ENCODE peak calls at places on chromosome 11, in four cellular contexts. Y, F, S and V are unnamed samples.

GRCh38 chr11:110833033-110833484 is 120.8 kb upstream of the ARHGAP20 start:
- DNase-seq in Y (no peak), F (peak), S (no peak), V (peak)

GRCh38 chr11:44865866-44866272 is 84.8 kb downstream of the TP53I11 start:
- DNase-seq in Y (peak), F (no peak), S (no peak), V (no peak)

GRCh38 chr11:116615211-116615865 is 157.4 kb downstream of the BUD13 start:
- DNase-seq in Y (no peak), F (no peak), S (no peak), V (no peak)

GRCh38 chr11:93498099-93499040 is 44.8 kb downstream of the SMCO4 start:
- DNase-seq in Y (no peak), F (peak), S (no peak), V (peak)

GRCh38 chr11:12599408-12600143 is 74.6 kb upstream of the TEAD1 start:
- DNase-seq in Y (peak), F (no peak), S (no peak), V (no peak)

GRCh38 chr11:85947431-85948272 is 92.5 kb downstream of the CCDC83 start:
- DNase-seq in Y (peak), F (peak), S (peak), V (peak)

GRCh38 chr11:57321388-57321995 is 3.3 kb downstream of the TNKS1BP1 start:
- DNase-seq in Y (peak), F (no peak), S (no peak), V (no peak)

GRCh38 chr11:75547617-75548054 is 14.4 kb upstream of the SERPINH1 start:
- DNase-seq in Y (peak), F (peak), S (peak), V (peak)

GRCh38 chr11:11982975-11983374 is 25.5 kb downstream of the DKK3 start:
- DNase-seq in Y (no peak), F (peak), S (no peak), V (peak)

GRCh38 chr11:71236836-71237475 is 15.4 kb downstream of the SHANK2 start:
- DNase-seq in Y (no peak), F (no peak), S (no peak), V (no peak)

GRCh38 chr11:58905141-58905715 is 34.1 kb upstream of the GLYATL1 start:
- DNase-seq in Y (no peak), F (peak), S (no peak), V (peak)

GRCh38 chr11:77084581-77085191 is 17.9 kb downstream of the CAPN5 start:
- DNase-seq in Y (peak), F (no peak), S (no peak), V (no peak)

GRCh38 chr11:114058026-114058706 is 1.3 kb upstream of the ZBTB16 start:
- DNase-seq in Y (peak), F (no peak), S (no peak), V (peak)

GRCh38 chr11:33669598-33670249 is 30.9 kb downstream of the C11orf91 start:
- DNase-seq in Y (no peak), F (no peak), S (no peak), V (no peak)

GRCh38 chr11:11157201-11157600 is 195.8 kb downstream of the CSNK2A3 start:
- DNase-seq in Y (no peak), F (peak), S (no peak), V (no peak)

GRCh38 chr11:59708537-59708936 is 5.1 kb downstream of the OR10V1 start:
- DNase-seq in Y (no peak), F (peak), S (no peak), V (peak)

GRCh38 chr11:104219081-104219480 is 55.1 kb upstream of the PDGFD start:
- DNase-seq in Y (no peak), F (peak), S (no peak), V (peak)

GRCh38 chr11:128334311-128335044 is 252.9 kb downstream of the ETS1 start:
- DNase-seq in Y (peak), F (no peak), S (no peak), V (no peak)

GRCh38 chr11:14454861-14455632 is 44.6 kb downstream of the COPB1 start:
- DNase-seq in Y (peak), F (peak), S (peak), V (no peak)

GRCh38 chr11:42170601-42171000 is 711.1 kb upstream of the LRRC4C start:
- DNase-seq in Y (no peak), F (peak), S (no peak), V (peak)

GRCh38 chr11:60771879-60772525 is 13.1 kb upstream of the MS4A10 start:
- DNase-seq in Y (peak), F (no peak), S (no peak), V (no peak)

GRCh38 chr11:68373810-68374501 is 61.6 kb downstream of the LRP5 start:
- DNase-seq in Y (peak), F (peak), S (no peak), V (peak)

GRCh38 chr11:62124186-62125113 is 639 bp downstream of the INCENP start:
- DNase-seq in Y (peak), F (peak), S (peak), V (peak)

GRCh38 chr11:130831506-130832385 is 84.5 kb downstream of the SNX19 start:
- DNase-seq in Y (no peak), F (no peak), S (no peak), V (peak)

GRCh38 chr11:2975594-2975993 is 16.5 kb downstream of the NAP1L4 start:
- DNase-seq in Y (no peak), F (peak), S (no peak), V (no peak)

GRCh38 chr11:93288079-93288478 is 42.5 kb upstream of the DEUP1 start:
- DNase-seq in Y (no peak), F (no peak), S (no peak), V (no peak)

GRCh38 chr11:65501530-65502273 is 2.9 kb downstream of the MALAT1 start:
- DNase-seq in Y (peak), F (peak), S (no peak), V (peak)

GRCh38 chr11:32893947-32894827 is 1.6 kb downstream of the QSER1 start:
- DNase-seq in Y (peak), F (peak), S (peak), V (peak)

GRCh38 chr11:87743002-87743401 is 432.2 kb downstream of the RAB38 start:
- DNase-seq in Y (no peak), F (no peak), S (no peak), V (no peak)

GRCh38 chr11:11662578-11662977 is 40.8 kb upstream of the GALNT18 start:
- DNase-seq in Y (no peak), F (no peak), S (no peak), V (no peak)

GRCh38 chr11:130871616-130872015 is 44.7 kb downstream of the SNX19 start:
- DNase-seq in Y (no peak), F (no peak), S (peak), V (no peak)

GRCh38 chr11:26234451-26234850 is 97.5 kb upstream of the ANO3 start:
- DNase-seq in Y (no peak), F (no peak), S (no peak), V (peak)

DNA sequence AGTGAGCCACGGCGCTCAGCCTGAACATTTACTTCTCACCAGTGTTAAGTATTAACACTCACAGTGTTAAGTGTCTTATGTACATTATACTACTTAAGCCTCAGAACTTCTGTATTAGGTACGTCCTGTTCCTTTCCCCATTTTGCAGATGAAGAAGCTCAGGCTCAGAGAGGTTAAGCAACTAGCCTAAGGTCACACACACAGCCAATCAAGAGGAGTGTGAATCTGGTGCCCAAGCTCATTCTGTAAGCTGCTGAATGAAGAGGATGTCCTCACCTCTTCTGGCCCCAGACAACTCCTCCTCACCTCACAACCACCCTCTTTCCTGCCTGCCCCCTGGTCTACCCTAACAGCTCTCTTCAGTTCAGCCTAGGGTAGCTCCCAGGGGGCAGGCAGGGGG is 29.9 kb downstream of the CREB3L1 start:
- DNase-seq in Y (no peak), F (no peak), S (no peak), V (no peak)
- H3K4me3 ChIP-seq in Y (no peak), F (no peak), S (no peak), V (no peak)

DNA sequence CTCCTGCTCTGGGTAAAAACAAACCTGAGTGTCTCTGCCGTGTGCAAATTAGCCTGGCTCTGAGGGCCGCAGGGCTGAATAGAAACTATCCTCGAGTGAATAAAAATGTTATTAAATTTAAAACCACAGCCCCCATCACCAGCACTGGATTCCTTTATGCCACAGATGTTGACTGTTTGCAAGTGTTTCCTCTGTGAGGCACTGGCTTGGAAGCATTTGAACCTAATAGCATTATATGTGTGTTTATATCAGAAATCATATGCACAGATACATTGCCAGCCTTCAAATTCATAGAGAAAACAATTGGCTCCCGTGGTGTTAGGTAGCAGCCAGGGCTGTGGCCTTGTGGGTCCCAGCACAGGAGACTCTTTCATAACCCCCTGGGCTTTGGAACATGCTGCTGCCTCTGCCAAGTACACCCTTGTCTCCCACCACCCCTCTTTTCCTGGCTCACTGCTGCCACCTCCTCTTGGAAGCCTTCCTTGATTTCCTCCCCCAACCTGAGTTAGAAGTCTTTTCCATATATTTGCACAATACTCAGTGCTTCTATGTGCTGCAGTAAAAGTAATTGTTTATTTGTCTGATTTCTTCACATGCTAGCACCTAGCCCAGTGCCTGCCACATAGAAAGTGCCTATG is 294.4 kb downstream of the DDX10 start:
- DNase-seq in Y (no peak), F (peak), S (peak), V (peak)
- H3K4me3 ChIP-seq in Y (no peak), F (no peak), S (no peak), V (peak)

DNA sequence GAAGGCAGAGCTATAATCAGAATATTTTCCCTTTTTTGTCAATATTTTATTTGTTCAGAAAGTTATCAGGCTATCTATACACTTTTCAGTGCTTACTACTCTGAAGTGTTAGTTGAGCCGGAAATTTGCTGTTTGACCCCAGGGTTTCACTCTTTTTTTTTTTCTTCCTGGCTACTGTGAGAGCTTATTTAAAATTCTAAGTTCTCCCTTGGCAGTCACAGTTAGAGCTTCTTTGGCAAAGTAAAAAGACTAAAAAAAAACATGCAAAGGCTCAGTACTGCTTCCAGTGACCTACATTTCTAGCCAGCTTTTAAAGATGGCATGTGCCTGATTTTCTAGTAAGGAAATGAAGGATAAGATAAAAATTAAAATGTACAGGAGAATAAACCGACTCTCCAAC is 48.4 kb downstream of the ELP4 start:
- DNase-seq in Y (no peak), F (no peak), S (no peak), V (peak)
- H3K4me3 ChIP-seq in Y (no peak), F (no peak), S (no peak), V (no peak)

DNA sequence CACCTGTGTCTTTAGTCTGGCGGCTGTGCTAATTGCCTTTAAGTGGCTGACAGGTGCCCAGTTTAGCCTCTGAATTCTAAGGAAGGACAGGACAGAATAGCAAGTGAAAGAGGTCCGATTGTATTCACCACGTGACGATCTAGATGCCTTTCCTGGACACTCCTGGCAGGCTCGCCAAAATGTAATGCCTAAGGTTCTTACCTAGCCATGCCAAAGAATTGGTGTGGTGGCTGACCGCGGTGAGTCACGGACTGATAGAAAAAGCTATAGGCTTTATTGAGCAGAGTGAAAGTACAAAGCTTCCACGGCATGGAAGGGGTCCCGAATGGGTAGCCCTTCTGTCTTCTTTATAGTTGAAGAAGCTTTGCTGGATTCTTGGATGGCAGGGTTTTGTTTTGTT is 26.8 kb downstream of the ANKRD42 start:
- DNase-seq in Y (no peak), F (no peak), S (peak), V (no peak)
- H3K4me3 ChIP-seq in Y (no peak), F (no peak), S (peak), V (no peak)

GRCh38 chr11:119108857-119109221 is 1.7 kb downstream of the C2CD2L start:
- DNase-seq in Y (no peak), F (no peak), S (no peak), V (no peak)

GRCh38 chr11:119107538-119108150 is 500 bp downstream of the C2CD2L start:
- DNase-seq in Y (no peak), F (no peak), S (no peak), V (no peak)

GRCh38 chr11:119108151-119108856 is 1.2 kb downstream of the C2CD2L start:
- DNase-seq in Y (no peak), F (peak), S (peak), V (no peak)

GRCh38 chr11:119109843-119110242 is 2.7 kb downstream of the C2CD2L start:
- DNase-seq in Y (no peak), F (no peak), S (peak), V (no peak)

DNA sequence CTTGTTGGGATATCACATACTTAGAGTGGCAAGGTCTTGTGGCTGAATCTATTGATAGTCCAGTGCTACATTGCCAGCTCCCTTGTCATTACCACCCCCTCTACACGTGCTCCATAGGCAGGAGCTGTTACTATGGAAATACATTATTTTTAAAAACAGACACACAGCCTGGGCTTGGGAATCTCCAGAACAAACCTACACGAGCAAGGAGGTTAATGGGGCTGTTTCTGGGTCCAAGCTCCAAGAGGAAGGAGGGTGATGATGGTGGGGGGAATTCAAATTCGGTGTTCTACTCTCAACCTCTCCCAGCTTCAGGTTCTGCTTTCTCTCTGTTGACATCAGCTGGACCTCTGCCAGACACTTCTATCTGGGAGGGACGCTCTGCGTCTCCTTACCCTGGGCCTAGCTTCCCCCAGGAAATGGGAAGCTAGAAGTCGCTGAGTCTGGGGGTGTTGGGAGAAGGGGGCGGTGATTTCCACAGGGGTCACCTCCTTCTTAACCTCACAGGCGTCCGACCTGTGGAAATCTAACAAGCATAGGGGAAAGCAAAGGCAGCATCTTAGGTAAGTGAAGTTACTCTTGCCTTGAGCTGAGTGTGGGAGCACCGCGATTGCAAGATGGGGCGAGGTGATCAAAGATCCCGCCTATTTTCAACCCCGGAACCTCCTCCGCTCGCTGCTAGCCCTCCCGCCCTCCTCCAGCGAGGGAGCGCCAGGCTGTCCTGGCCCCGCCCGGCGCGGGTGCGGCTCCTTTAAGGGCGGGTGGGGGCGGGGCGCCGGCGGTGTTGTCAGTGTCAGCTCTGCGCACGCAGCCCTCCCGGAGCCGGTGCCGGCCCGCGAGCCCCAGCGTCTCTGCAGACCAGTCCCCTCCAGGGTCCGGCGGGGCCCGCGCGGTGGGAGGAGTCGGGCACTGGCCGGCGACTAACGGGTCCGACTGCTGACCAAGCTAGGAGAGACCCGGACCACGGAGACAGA is at the start of gene C2CD2L:
- DNase-seq in Y (peak), F (peak), S (peak), V (peak)
- H3K4me3 ChIP-seq in Y (peak), F (peak), S (peak), V (peak)

GRCh38 chr11:134068829-134069425 is at the start of gene JAM3:
- DNase-seq in Y (peak), F (peak), S (no peak), V (peak)

GRCh38 chr11:134071306-134071705 is 2.4 kb downstream of the JAM3 start:
- DNase-seq in Y (no peak), F (no peak), S (no peak), V (no peak)

GRCh38 chr11:134069996-134070845 is 1.3 kb downstream of the JAM3 start:
- DNase-seq in Y (no peak), F (no peak), S (no peak), V (no peak)

GRCh38 chr11:134067486-134067885 is 1.4 kb upstream of the JAM3 start:
- DNase-seq in Y (no peak), F (no peak), S (no peak), V (no peak)

GRCh38 chr11:134069426-134069921 is 602 bp downstream of the JAM3 start:
- DNase-seq in Y (peak), F (peak), S (no peak), V (peak)
- H3K4me3 ChIP-seq in Y (peak), F (peak), S (no peak), V (peak)

DNA sequence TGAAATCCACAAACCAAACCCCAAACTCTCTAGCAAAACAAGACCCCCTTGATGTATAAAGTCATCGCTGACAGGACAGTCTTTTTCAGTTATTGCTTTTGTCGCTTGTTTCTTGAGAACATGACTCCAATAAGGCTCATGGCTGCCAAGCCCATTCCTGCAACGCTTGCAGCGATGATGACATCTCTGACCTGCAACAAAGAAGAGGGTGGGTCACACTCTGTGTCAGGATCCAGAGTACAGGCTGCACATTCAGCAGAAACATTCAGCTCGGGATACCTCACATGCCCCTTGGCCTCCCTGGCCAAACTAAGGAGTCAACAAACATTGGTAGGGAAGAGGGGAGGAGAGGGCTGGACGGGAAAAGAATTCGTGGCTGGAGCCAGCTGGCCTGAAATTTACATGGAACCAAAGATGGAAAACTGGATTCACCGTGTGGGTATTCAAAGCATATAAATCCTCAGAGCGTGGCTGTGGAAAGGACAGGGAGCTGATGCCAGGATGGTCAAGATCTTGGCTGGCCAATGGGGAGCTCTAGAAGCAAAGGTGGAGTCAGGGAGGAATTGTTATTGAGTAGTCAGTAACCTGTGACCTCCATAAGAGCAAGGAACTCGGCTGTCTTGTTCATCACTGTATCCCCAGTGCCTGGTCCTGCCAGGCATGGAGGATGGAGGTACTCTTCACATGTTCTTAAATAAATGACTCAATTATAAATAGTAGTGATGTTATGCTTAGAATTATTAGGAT is 11.8 kb upstream of the PLAAT2 start:
- DNase-seq in Y (no peak), F (peak), S (no peak), V (peak)
- H3K4me3 ChIP-seq in Y (no peak), F (peak), S (no peak), V (peak)